ENCODE peak calls at places on chromosomes 5 and 9, in five cellular contexts. One of them, this sample, is unnamed.

GRCh38 chr5:168114444-168115017 is 176.9 kb upstream of the WWC1 start:
- DNase-seq in SK-MEL-5: peak
- DNase-seq in SW 1271: peak
- DNase-seq in NCI-H1092 treated with DMSO at 0.1 percent for 48 hours: peak
- DNase-seq in amniotic stem cell: no peak
- DNase-seq in this sample: no peak

GRCh38 chr5:138726848-138727247 is 26.4 kb upstream of the CTNNA1 start:
- DNase-seq in SK-MEL-5: no peak
- DNase-seq in SW 1271: no peak
- DNase-seq in NCI-H1092 treated with DMSO at 0.1 percent for 48 hours: no peak
- DNase-seq in amniotic stem cell: no peak
- DNase-seq in this sample: no peak

GRCh38 chr5:112142769-112143270 is 276.3 kb downstream of the EPB41L4A start:
- DNase-seq in SK-MEL-5: no peak
- DNase-seq in SW 1271: no peak
- DNase-seq in NCI-H1092 treated with DMSO at 0.1 percent for 48 hours: no peak
- DNase-seq in amniotic stem cell: no peak
- DNase-seq in this sample: no peak

GRCh38 chr9:93911871-93912554 is 43.1 kb downstream of the BARX1 start:
- DNase-seq in SK-MEL-5: no peak
- DNase-seq in SW 1271: no peak
- DNase-seq in NCI-H1092 treated with DMSO at 0.1 percent for 48 hours: no peak
- DNase-seq in amniotic stem cell: no peak
- DNase-seq in this sample: no peak

GRCh38 chr5:170614071-170614490 is 110.3 kb downstream of the KCNIP1 start:
- DNase-seq in SK-MEL-5: no peak
- DNase-seq in SW 1271: no peak
- DNase-seq in NCI-H1092 treated with DMSO at 0.1 percent for 48 hours: no peak
- DNase-seq in amniotic stem cell: no peak
- DNase-seq in this sample: no peak

GRCh38 chr9:16628421-16628820 is 242.0 kb downstream of the BNC2 start:
- DNase-seq in SK-MEL-5: no peak
- DNase-seq in SW 1271: no peak
- DNase-seq in NCI-H1092 treated with DMSO at 0.1 percent for 48 hours: no peak
- DNase-seq in amniotic stem cell: no peak
- DNase-seq in this sample: no peak

GRCh38 chr5:140145818-140146522 is 20.2 kb downstream of the IGIP start:
- DNase-seq in SK-MEL-5: no peak
- DNase-seq in SW 1271: no peak
- DNase-seq in NCI-H1092 treated with DMSO at 0.1 percent for 48 hours: peak
- DNase-seq in amniotic stem cell: peak
- DNase-seq in this sample: no peak

GRCh38 chr5:53381-54174 is 38.4 kb upstream of the PLEKHG4B start:
- DNase-seq in SK-MEL-5: peak
- DNase-seq in SW 1271: peak
- DNase-seq in NCI-H1092 treated with DMSO at 0.1 percent for 48 hours: peak
- DNase-seq in amniotic stem cell: no peak
- DNase-seq in this sample: no peak

GRCh38 chr5:21688655-21689054 is 1164.5 kb downstream of the CDH12 start:
- DNase-seq in SK-MEL-5: no peak
- DNase-seq in SW 1271: no peak
- DNase-seq in NCI-H1092 treated with DMSO at 0.1 percent for 48 hours: no peak
- DNase-seq in amniotic stem cell: no peak
- DNase-seq in this sample: no peak

GRCh38 chr9:10003047-10003446 is 609.8 kb downstream of the PTPRD start:
- DNase-seq in SK-MEL-5: no peak
- DNase-seq in SW 1271: no peak
- DNase-seq in NCI-H1092 treated with DMSO at 0.1 percent for 48 hours: no peak
- DNase-seq in amniotic stem cell: no peak
- DNase-seq in this sample: no peak

GRCh38 chr9:115063058-115063850 is 54.7 kb downstream of the TNC start:
- DNase-seq in SK-MEL-5: no peak
- DNase-seq in SW 1271: peak
- DNase-seq in NCI-H1092 treated with DMSO at 0.1 percent for 48 hours: no peak
- DNase-seq in amniotic stem cell: peak
- DNase-seq in this sample: no peak

This sample was measured in cortex of kidney.